ENCODE peak calls at places on chromosome 5, in nine cellular contexts. One of them, this sample, is unnamed.

GRCh38 chr5:171806976-171807823 is 21.6 kb downstream of the SMIM23 start:
- DNase-seq in NCI-H2081: no peak
- DNase-seq in CD4-positive, CD25-positive, alpha-beta regulatory T cell: no peak
- DNase-seq in NCI-H1436: no peak
- DNase-seq in spleen: peak
- DNase-seq in cerebellum: no peak
- DNase-seq in AG09309: no peak
- DNase-seq in stimulated activated CD4-positive, alpha-beta T cell treated with anti-CD3 and anti-CD28 coated beads, Interleukin-15, amount 100 ng/mL, for 1 hour: no peak
- DNase-seq in activated CD4-positive, alpha-beta T cell treated with anti-CD3 and anti-CD28 coated beads, Interleukin-2, amount 10 ng/mL, durations not matched to agents 7 days and 5 days: no peak
- DNase-seq in this sample: no peak

GRCh38 chr5:172758077-172758835 is 12.7 kb downstream of the DUSP1 start:
- DNase-seq in NCI-H2081: no peak
- DNase-seq in CD4-positive, CD25-positive, alpha-beta regulatory T cell: no peak
- DNase-seq in NCI-H1436: no peak
- DNase-seq in spleen: peak
- DNase-seq in cerebellum: no peak
- DNase-seq in AG09309: peak
- DNase-seq in stimulated activated CD4-positive, alpha-beta T cell treated with anti-CD3 and anti-CD28 coated beads, Interleukin-15, amount 100 ng/mL, for 1 hour: no peak
- DNase-seq in activated CD4-positive, alpha-beta T cell treated with anti-CD3 and anti-CD28 coated beads, Interleukin-2, amount 10 ng/mL, durations not matched to agents 7 days and 5 days: no peak
- DNase-seq in this sample: no peak

GRCh38 chr5:74382864-74383618 is 257.5 kb downstream of the ENC1 start:
- DNase-seq in NCI-H2081: no peak
- DNase-seq in CD4-positive, CD25-positive, alpha-beta regulatory T cell: no peak
- DNase-seq in NCI-H1436: no peak
- DNase-seq in spleen: no peak
- DNase-seq in cerebellum: peak
- DNase-seq in AG09309: peak
- DNase-seq in stimulated activated CD4-positive, alpha-beta T cell treated with anti-CD3 and anti-CD28 coated beads, Interleukin-15, amount 100 ng/mL, for 1 hour: no peak
- DNase-seq in activated CD4-positive, alpha-beta T cell treated with anti-CD3 and anti-CD28 coated beads, Interleukin-2, amount 10 ng/mL, durations not matched to agents 7 days and 5 days: no peak
- DNase-seq in this sample: no peak

GRCh38 chr5:56077796-56078233 is 83.1 kb upstream of the IL6ST start:
- DNase-seq in NCI-H2081: no peak
- DNase-seq in CD4-positive, CD25-positive, alpha-beta regulatory T cell: no peak
- DNase-seq in NCI-H1436: no peak
- DNase-seq in spleen: no peak
- DNase-seq in cerebellum: no peak
- DNase-seq in AG09309: no peak
- DNase-seq in stimulated activated CD4-positive, alpha-beta T cell treated with anti-CD3 and anti-CD28 coated beads, Interleukin-15, amount 100 ng/mL, for 1 hour: no peak
- DNase-seq in activated CD4-positive, alpha-beta T cell treated with anti-CD3 and anti-CD28 coated beads, Interleukin-2, amount 10 ng/mL, durations not matched to agents 7 days and 5 days: no peak
- DNase-seq in this sample: no peak

GRCh38 chr5:141849371-141850182 is 28.6 kb downstream of the PCDH1 start:
- DNase-seq in NCI-H2081: peak
- DNase-seq in CD4-positive, CD25-positive, alpha-beta regulatory T cell: peak
- DNase-seq in NCI-H1436: peak
- DNase-seq in spleen: peak
- DNase-seq in cerebellum: peak
- DNase-seq in AG09309: no peak
- DNase-seq in stimulated activated CD4-positive, alpha-beta T cell treated with anti-CD3 and anti-CD28 coated beads, Interleukin-15, amount 100 ng/mL, for 1 hour: peak
- DNase-seq in activated CD4-positive, alpha-beta T cell treated with anti-CD3 and anti-CD28 coated beads, Interleukin-2, amount 10 ng/mL, durations not matched to agents 7 days and 5 days: peak
- DNase-seq in this sample: peak

GRCh38 chr5:123269851-123270250 is 153.4 kb downstream of the CEP120 start:
- DNase-seq in NCI-H2081: no peak
- DNase-seq in CD4-positive, CD25-positive, alpha-beta regulatory T cell: no peak
- DNase-seq in NCI-H1436: no peak
- DNase-seq in spleen: no peak
- DNase-seq in cerebellum: no peak
- DNase-seq in AG09309: no peak
- DNase-seq in stimulated activated CD4-positive, alpha-beta T cell treated with anti-CD3 and anti-CD28 coated beads, Interleukin-15, amount 100 ng/mL, for 1 hour: no peak
- DNase-seq in activated CD4-positive, alpha-beta T cell treated with anti-CD3 and anti-CD28 coated beads, Interleukin-2, amount 10 ng/mL, durations not matched to agents 7 days and 5 days: no peak
- DNase-seq in this sample: no peak

GRCh38 chr5:127814225-127814973 is 111.2 kb downstream of the CCDC192 start:
- DNase-seq in NCI-H2081: no peak
- DNase-seq in CD4-positive, CD25-positive, alpha-beta regulatory T cell: no peak
- DNase-seq in NCI-H1436: no peak
- DNase-seq in spleen: no peak
- DNase-seq in cerebellum: no peak
- DNase-seq in AG09309: no peak
- DNase-seq in stimulated activated CD4-positive, alpha-beta T cell treated with anti-CD3 and anti-CD28 coated beads, Interleukin-15, amount 100 ng/mL, for 1 hour: no peak
- DNase-seq in activated CD4-positive, alpha-beta T cell treated with anti-CD3 and anti-CD28 coated beads, Interleukin-2, amount 10 ng/mL, durations not matched to agents 7 days and 5 days: no peak
- DNase-seq in this sample: no peak

GRCh38 chr5:133225671-133226152 is 173.9 kb downstream of the HSPA4 start:
- DNase-seq in NCI-H2081: no peak
- DNase-seq in CD4-positive, CD25-positive, alpha-beta regulatory T cell: no peak
- DNase-seq in NCI-H1436: no peak
- DNase-seq in spleen: no peak
- DNase-seq in cerebellum: peak
- DNase-seq in AG09309: no peak
- DNase-seq in stimulated activated CD4-positive, alpha-beta T cell treated with anti-CD3 and anti-CD28 coated beads, Interleukin-15, amount 100 ng/mL, for 1 hour: no peak
- DNase-seq in activated CD4-positive, alpha-beta T cell treated with anti-CD3 and anti-CD28 coated beads, Interleukin-2, amount 10 ng/mL, durations not matched to agents 7 days and 5 days: no peak
- DNase-seq in this sample: peak

GRCh38 chr5:149895416-149896345 is 48.9 kb downstream of the PDE6A start:
- DNase-seq in NCI-H2081: no peak
- DNase-seq in CD4-positive, CD25-positive, alpha-beta regulatory T cell: no peak
- DNase-seq in NCI-H1436: no peak
- DNase-seq in spleen: no peak
- DNase-seq in cerebellum: no peak
- DNase-seq in AG09309: no peak
- DNase-seq in stimulated activated CD4-positive, alpha-beta T cell treated with anti-CD3 and anti-CD28 coated beads, Interleukin-15, amount 100 ng/mL, for 1 hour: no peak
- DNase-seq in activated CD4-positive, alpha-beta T cell treated with anti-CD3 and anti-CD28 coated beads, Interleukin-2, amount 10 ng/mL, durations not matched to agents 7 days and 5 days: no peak
- DNase-seq in this sample: no peak

GRCh38 chr5:80122599-80122998 is 87.5 kb downstream of the THBS4 start:
- DNase-seq in NCI-H2081: no peak
- DNase-seq in CD4-positive, CD25-positive, alpha-beta regulatory T cell: no peak
- DNase-seq in NCI-H1436: no peak
- DNase-seq in spleen: no peak
- DNase-seq in cerebellum: no peak
- DNase-seq in AG09309: no peak
- DNase-seq in stimulated activated CD4-positive, alpha-beta T cell treated with anti-CD3 and anti-CD28 coated beads, Interleukin-15, amount 100 ng/mL, for 1 hour: no peak
- DNase-seq in activated CD4-positive, alpha-beta T cell treated with anti-CD3 and anti-CD28 coated beads, Interleukin-2, amount 10 ng/mL, durations not matched to agents 7 days and 5 days: no peak
- DNase-seq in this sample: no peak

GRCh38 chr5:80128129-80128528 is 93.0 kb downstream of the THBS4 start:
- DNase-seq in NCI-H2081: no peak
- DNase-seq in CD4-positive, CD25-positive, alpha-beta regulatory T cell: no peak
- DNase-seq in NCI-H1436: no peak
- DNase-seq in spleen: no peak
- DNase-seq in cerebellum: no peak
- DNase-seq in AG09309: no peak
- DNase-seq in stimulated activated CD4-positive, alpha-beta T cell treated with anti-CD3 and anti-CD28 coated beads, Interleukin-15, amount 100 ng/mL, for 1 hour: no peak
- DNase-seq in activated CD4-positive, alpha-beta T cell treated with anti-CD3 and anti-CD28 coated beads, Interleukin-2, amount 10 ng/mL, durations not matched to agents 7 days and 5 days: no peak
- DNase-seq in this sample: no peak

GRCh38 chr5:38650540-38651275 is 94.3 kb upstream of the LIFR start:
- DNase-seq in NCI-H2081: no peak
- DNase-seq in CD4-positive, CD25-positive, alpha-beta regulatory T cell: no peak
- DNase-seq in NCI-H1436: peak
- DNase-seq in spleen: no peak
- DNase-seq in cerebellum: no peak
- DNase-seq in AG09309: no peak
- DNase-seq in stimulated activated CD4-positive, alpha-beta T cell treated with anti-CD3 and anti-CD28 coated beads, Interleukin-15, amount 100 ng/mL, for 1 hour: no peak
- DNase-seq in activated CD4-positive, alpha-beta T cell treated with anti-CD3 and anti-CD28 coated beads, Interleukin-2, amount 10 ng/mL, durations not matched to agents 7 days and 5 days: no peak
- DNase-seq in this sample: no peak

GRCh38 chr5:50903651-50904050 is 237.2 kb downstream of the PARP8 start:
- DNase-seq in NCI-H2081: no peak
- DNase-seq in CD4-positive, CD25-positive, alpha-beta regulatory T cell: no peak
- DNase-seq in NCI-H1436: no peak
- DNase-seq in spleen: no peak
- DNase-seq in cerebellum: no peak
- DNase-seq in AG09309: no peak
- DNase-seq in stimulated activated CD4-positive, alpha-beta T cell treated with anti-CD3 and anti-CD28 coated beads, Interleukin-15, amount 100 ng/mL, for 1 hour: no peak
- DNase-seq in activated CD4-positive, alpha-beta T cell treated with anti-CD3 and anti-CD28 coated beads, Interleukin-2, amount 10 ng/mL, durations not matched to agents 7 days and 5 days: no peak
- DNase-seq in this sample: no peak

GRCh38 chr5:159338143-159338542 is 7.9 kb upstream of the IL12B start:
- DNase-seq in NCI-H2081: no peak
- DNase-seq in CD4-positive, CD25-positive, alpha-beta regulatory T cell: no peak
- DNase-seq in NCI-H1436: no peak
- DNase-seq in spleen: no peak
- DNase-seq in cerebellum: no peak
- DNase-seq in AG09309: no peak
- DNase-seq in stimulated activated CD4-positive, alpha-beta T cell treated with anti-CD3 and anti-CD28 coated beads, Interleukin-15, amount 100 ng/mL, for 1 hour: no peak
- DNase-seq in activated CD4-positive, alpha-beta T cell treated with anti-CD3 and anti-CD28 coated beads, Interleukin-2, amount 10 ng/mL, durations not matched to agents 7 days and 5 days: no peak
- DNase-seq in this sample: no peak

GRCh38 chr5:33761139-33761538 is 130.7 kb downstream of the ADAMTS12 start:
- DNase-seq in NCI-H2081: no peak
- DNase-seq in CD4-positive, CD25-positive, alpha-beta regulatory T cell: no peak
- DNase-seq in NCI-H1436: no peak
- DNase-seq in spleen: no peak
- DNase-seq in cerebellum: no peak
- DNase-seq in AG09309: no peak
- DNase-seq in stimulated activated CD4-positive, alpha-beta T cell treated with anti-CD3 and anti-CD28 coated beads, Interleukin-15, amount 100 ng/mL, for 1 hour: no peak
- DNase-seq in activated CD4-positive, alpha-beta T cell treated with anti-CD3 and anti-CD28 coated beads, Interleukin-2, amount 10 ng/mL, durations not matched to agents 7 days and 5 days: no peak
- DNase-seq in this sample: no peak

GRCh38 chr5:112411903-112412302 is 7.2 kb downstream of the EPB41L4A start:
- DNase-seq in NCI-H2081: no peak
- DNase-seq in CD4-positive, CD25-positive, alpha-beta regulatory T cell: no peak
- DNase-seq in NCI-H1436: no peak
- DNase-seq in spleen: no peak
- DNase-seq in cerebellum: no peak
- DNase-seq in AG09309: no peak
- DNase-seq in stimulated activated CD4-positive, alpha-beta T cell treated with anti-CD3 and anti-CD28 coated beads, Interleukin-15, amount 100 ng/mL, for 1 hour: no peak
- DNase-seq in activated CD4-positive, alpha-beta T cell treated with anti-CD3 and anti-CD28 coated beads, Interleukin-2, amount 10 ng/mL, durations not matched to agents 7 days and 5 days: no peak
- DNase-seq in this sample: no peak

GRCh38 chr5:115068239-115069086 is 101.2 kb downstream of the TRIM36 start:
- DNase-seq in NCI-H2081: no peak
- DNase-seq in CD4-positive, CD25-positive, alpha-beta regulatory T cell: no peak
- DNase-seq in NCI-H1436: peak
- DNase-seq in spleen: no peak
- DNase-seq in cerebellum: no peak
- DNase-seq in AG09309: no peak
- DNase-seq in stimulated activated CD4-positive, alpha-beta T cell treated with anti-CD3 and anti-CD28 coated beads, Interleukin-15, amount 100 ng/mL, for 1 hour: no peak
- DNase-seq in activated CD4-positive, alpha-beta T cell treated with anti-CD3 and anti-CD28 coated beads, Interleukin-2, amount 10 ng/mL, durations not matched to agents 7 days and 5 days: peak
- DNase-seq in this sample: no peak

GRCh38 chr5:178832618-178833201 is 27.0 kb upstream of the ZNF354B start:
- DNase-seq in NCI-H2081: no peak
- DNase-seq in CD4-positive, CD25-positive, alpha-beta regulatory T cell: no peak
- DNase-seq in NCI-H1436: no peak
- DNase-seq in spleen: no peak
- DNase-seq in cerebellum: no peak
- DNase-seq in AG09309: no peak
- DNase-seq in stimulated activated CD4-positive, alpha-beta T cell treated with anti-CD3 and anti-CD28 coated beads, Interleukin-15, amount 100 ng/mL, for 1 hour: no peak
- DNase-seq in activated CD4-positive, alpha-beta T cell treated with anti-CD3 and anti-CD28 coated beads, Interleukin-2, amount 10 ng/mL, durations not matched to agents 7 days and 5 days: no peak
- DNase-seq in this sample: no peak

GRCh38 chr5:138732933-138733332 is 20.3 kb upstream of the CTNNA1 start:
- DNase-seq in NCI-H2081: no peak
- DNase-seq in CD4-positive, CD25-positive, alpha-beta regulatory T cell: no peak
- DNase-seq in NCI-H1436: no peak
- DNase-seq in spleen: peak
- DNase-seq in cerebellum: no peak
- DNase-seq in AG09309: no peak
- DNase-seq in stimulated activated CD4-positive, alpha-beta T cell treated with anti-CD3 and anti-CD28 coated beads, Interleukin-15, amount 100 ng/mL, for 1 hour: no peak
- DNase-seq in activated CD4-positive, alpha-beta T cell treated with anti-CD3 and anti-CD28 coated beads, Interleukin-2, amount 10 ng/mL, durations not matched to agents 7 days and 5 days: no peak
- DNase-seq in this sample: no peak

GRCh38 chr5:137666109-137666850 is 69.6 kb downstream of the KLHL3 start:
- DNase-seq in NCI-H2081: no peak
- DNase-seq in CD4-positive, CD25-positive, alpha-beta regulatory T cell: no peak
- DNase-seq in NCI-H1436: no peak
- DNase-seq in spleen: no peak
- DNase-seq in cerebellum: peak
- DNase-seq in AG09309: peak
- DNase-seq in stimulated activated CD4-positive, alpha-beta T cell treated with anti-CD3 and anti-CD28 coated beads, Interleukin-15, amount 100 ng/mL, for 1 hour: no peak
- DNase-seq in activated CD4-positive, alpha-beta T cell treated with anti-CD3 and anti-CD28 coated beads, Interleukin-2, amount 10 ng/mL, durations not matched to agents 7 days and 5 days: peak
- DNase-seq in this sample: no peak

GRCh38 chr5:155728857-155729683 is 597.9 kb upstream of the SGCD start:
- DNase-seq in NCI-H2081: peak
- DNase-seq in CD4-positive, CD25-positive, alpha-beta regulatory T cell: no peak
- DNase-seq in NCI-H1436: peak
- DNase-seq in spleen: no peak
- DNase-seq in cerebellum: peak
- DNase-seq in AG09309: no peak
- DNase-seq in stimulated activated CD4-positive, alpha-beta T cell treated with anti-CD3 and anti-CD28 coated beads, Interleukin-15, amount 100 ng/mL, for 1 hour: no peak
- DNase-seq in activated CD4-positive, alpha-beta T cell treated with anti-CD3 and anti-CD28 coated beads, Interleukin-2, amount 10 ng/mL, durations not matched to agents 7 days and 5 days: no peak
- DNase-seq in this sample: no peak

GRCh38 chr5:150272531-150272930 is 17.0 kb downstream of the CAMK2A start:
- DNase-seq in NCI-H2081: no peak
- DNase-seq in CD4-positive, CD25-positive, alpha-beta regulatory T cell: no peak
- DNase-seq in NCI-H1436: peak
- DNase-seq in spleen: no peak
- DNase-seq in cerebellum: peak
- DNase-seq in AG09309: no peak
- DNase-seq in stimulated activated CD4-positive, alpha-beta T cell treated with anti-CD3 and anti-CD28 coated beads, Interleukin-15, amount 100 ng/mL, for 1 hour: no peak
- DNase-seq in activated CD4-positive, alpha-beta T cell treated with anti-CD3 and anti-CD28 coated beads, Interleukin-2, amount 10 ng/mL, durations not matched to agents 7 days and 5 days: no peak
- DNase-seq in this sample: no peak

GRCh38 chr5:9646843-9647242 is 16.7 kb upstream of the TAS2R1 start:
- DNase-seq in NCI-H2081: no peak
- DNase-seq in CD4-positive, CD25-positive, alpha-beta regulatory T cell: no peak
- DNase-seq in NCI-H1436: no peak
- DNase-seq in spleen: no peak
- DNase-seq in cerebellum: no peak
- DNase-seq in AG09309: no peak
- DNase-seq in stimulated activated CD4-positive, alpha-beta T cell treated with anti-CD3 and anti-CD28 coated beads, Interleukin-15, amount 100 ng/mL, for 1 hour: no peak
- DNase-seq in activated CD4-positive, alpha-beta T cell treated with anti-CD3 and anti-CD28 coated beads, Interleukin-2, amount 10 ng/mL, durations not matched to agents 7 days and 5 days: no peak
- DNase-seq in this sample: no peak

GRCh38 chr5:174371600-174372094 is 326.1 kb downstream of the NSG2 start:
- DNase-seq in NCI-H2081: no peak
- DNase-seq in CD4-positive, CD25-positive, alpha-beta regulatory T cell: no peak
- DNase-seq in NCI-H1436: no peak
- DNase-seq in spleen: no peak
- DNase-seq in cerebellum: no peak
- DNase-seq in AG09309: no peak
- DNase-seq in stimulated activated CD4-positive, alpha-beta T cell treated with anti-CD3 and anti-CD28 coated beads, Interleukin-15, amount 100 ng/mL, for 1 hour: no peak
- DNase-seq in activated CD4-positive, alpha-beta T cell treated with anti-CD3 and anti-CD28 coated beads, Interleukin-2, amount 10 ng/mL, durations not matched to agents 7 days and 5 days: no peak
- DNase-seq in this sample: no peak

GRCh38 chr5:154753792-154754191 is 1.4 kb upstream of the LARP1 start:
- DNase-seq in NCI-H2081: no peak
- DNase-seq in CD4-positive, CD25-positive, alpha-beta regulatory T cell: no peak
- DNase-seq in NCI-H1436: no peak
- DNase-seq in spleen: no peak
- DNase-seq in cerebellum: peak
- DNase-seq in AG09309: peak
- DNase-seq in stimulated activated CD4-positive, alpha-beta T cell treated with anti-CD3 and anti-CD28 coated beads, Interleukin-15, amount 100 ng/mL, for 1 hour: no peak
- DNase-seq in activated CD4-positive, alpha-beta T cell treated with anti-CD3 and anti-CD28 coated beads, Interleukin-2, amount 10 ng/mL, durations not matched to agents 7 days and 5 days: no peak
- DNase-seq in this sample: peak

GRCh38 chr5:108739906-108740305 is 7.8 kb upstream of the FER start:
- DNase-seq in NCI-H2081: no peak
- DNase-seq in CD4-positive, CD25-positive, alpha-beta regulatory T cell: no peak
- DNase-seq in NCI-H1436: no peak
- DNase-seq in spleen: no peak
- DNase-seq in cerebellum: no peak
- DNase-seq in AG09309: no peak
- DNase-seq in stimulated activated CD4-positive, alpha-beta T cell treated with anti-CD3 and anti-CD28 coated beads, Interleukin-15, amount 100 ng/mL, for 1 hour: no peak
- DNase-seq in activated CD4-positive, alpha-beta T cell treated with anti-CD3 and anti-CD28 coated beads, Interleukin-2, amount 10 ng/mL, durations not matched to agents 7 days and 5 days: no peak
- DNase-seq in this sample: no peak

GRCh38 chr5:142872795-142873194 is 102.6 kb downstream of the ARHGAP26 start:
- DNase-seq in NCI-H2081: no peak
- DNase-seq in CD4-positive, CD25-positive, alpha-beta regulatory T cell: no peak
- DNase-seq in NCI-H1436: no peak
- DNase-seq in spleen: no peak
- DNase-seq in cerebellum: no peak
- DNase-seq in AG09309: no peak
- DNase-seq in stimulated activated CD4-positive, alpha-beta T cell treated with anti-CD3 and anti-CD28 coated beads, Interleukin-15, amount 100 ng/mL, for 1 hour: no peak
- DNase-seq in activated CD4-positive, alpha-beta T cell treated with anti-CD3 and anti-CD28 coated beads, Interleukin-2, amount 10 ng/mL, durations not matched to agents 7 days and 5 days: no peak
- DNase-seq in this sample: no peak

GRCh38 chr5:133246376-133247144 is 194.7 kb downstream of the HSPA4 start:
- DNase-seq in NCI-H2081: no peak
- DNase-seq in CD4-positive, CD25-positive, alpha-beta regulatory T cell: no peak
- DNase-seq in NCI-H1436: no peak
- DNase-seq in spleen: peak
- DNase-seq in cerebellum: no peak
- DNase-seq in AG09309: no peak
- DNase-seq in stimulated activated CD4-positive, alpha-beta T cell treated with anti-CD3 and anti-CD28 coated beads, Interleukin-15, amount 100 ng/mL, for 1 hour: no peak
- DNase-seq in activated CD4-positive, alpha-beta T cell treated with anti-CD3 and anti-CD28 coated beads, Interleukin-2, amount 10 ng/mL, durations not matched to agents 7 days and 5 days: no peak
- DNase-seq in this sample: no peak

GRCh38 chr5:171495122-171495700 is 75.8 kb downstream of the FGF18 start:
- DNase-seq in NCI-H2081: no peak
- DNase-seq in CD4-positive, CD25-positive, alpha-beta regulatory T cell: no peak
- DNase-seq in NCI-H1436: no peak
- DNase-seq in spleen: no peak
- DNase-seq in cerebellum: no peak
- DNase-seq in AG09309: no peak
- DNase-seq in stimulated activated CD4-positive, alpha-beta T cell treated with anti-CD3 and anti-CD28 coated beads, Interleukin-15, amount 100 ng/mL, for 1 hour: no peak
- DNase-seq in activated CD4-positive, alpha-beta T cell treated with anti-CD3 and anti-CD28 coated beads, Interleukin-2, amount 10 ng/mL, durations not matched to agents 7 days and 5 days: no peak
- DNase-seq in this sample: no peak

This sample was measured in breast epithelium.